ENCODE peak calls at places on chromosomes 7 and 10, in seven cellular contexts. B is HCT116, K is NT2/D1, V is SK-N-SH, I is H1, L is K562, J is GM12878. R is an unnamed sample.

GRCh38 chr10:75399461-75400162 is 2.0 kb downstream of the ZNF503 start:
- DNase-seq in B (no peak), K (no peak), V (peak; percentile 88), I (peak; percentile 86), L (peak; percentile 65), J (no peak), R (peak; percentile 36)

GRCh38 chr7:122054393-122054792 is 89.7 kb downstream of the AASS start:
- DNase-seq in B (no peak), K (no peak), V (no peak), I (no peak), L (no peak), J (no peak), R (no peak)

GRCh38 chr7:47538846-47539311 is 43.0 kb downstream of the TNS3 start:
- DNase-seq in B (no peak), K (no peak), V (no peak), I (no peak), L (no peak), J (no peak), R (peak; percentile 87)

GRCh38 chr10:96259884-96260511 is 11.4 kb downstream of the BLNK start:
- DNase-seq in B (no peak), K (no peak), V (no peak), I (no peak), L (no peak), J (no peak), R (no peak)

GRCh38 chr10:61825001-61825400 is 76.5 kb upstream of the ARID5B start:
- DNase-seq in B (no peak), K (no peak), V (no peak), I (no peak), L (no peak), J (no peak), R (no peak)

GRCh38 chr10:112907893-112908292 is 42.2 kb upstream of the TCF7L2 start:
- DNase-seq in B (peak; percentile 39), K (no peak), V (no peak), I (no peak), L (no peak), J (no peak), R (no peak)

GRCh38 chr10:110456523-110457091 is 41.1 kb upstream of the DUSP5 start:
- DNase-seq in B (no peak), K (no peak), V (no peak), I (no peak), L (no peak), J (no peak), R (no peak)

GRCh38 chr7:149826344-149827088 is 11.7 kb upstream of the ZNF862 start:
- DNase-seq in B (no peak), K (no peak), V (peak; percentile 41), I (no peak), L (no peak), J (no peak), R (no peak)

GRCh38 chr10:117163061-117163953 is 25.2 kb upstream of the VAX1 start:
- DNase-seq in B (no peak), K (no peak), V (peak; percentile 79), I (peak; percentile 84), L (no peak), J (no peak), R (no peak)

GRCh38 chr7:4103352-4104091 is 578.6 kb upstream of the FOXK1 start:
- DNase-seq in B (peak; percentile 32), K (peak; percentile 25), V (peak; percentile 62), I (peak; percentile 58), L (peak; percentile 39), J (no peak), R (peak; percentile 6)

GRCh38 chr10:26860026-26860541 is 674 bp downstream of the ABI1 start:
- DNase-seq in B (no peak), K (peak; percentile 22), V (no peak), I (peak; percentile 62), L (peak; percentile 54), J (no peak), R (peak; percentile 30)

GRCh38 chr10:17643339-17643754 is 604 bp upstream of the STAM start:
- DNase-seq in B (no peak), K (no peak), V (peak; percentile 72), I (no peak), L (peak; percentile 58), J (no peak), R (peak; percentile 67)

GRCh38 chr7:10756981-10757380 is 216.7 kb upstream of the PHF14 start:
- DNase-seq in B (no peak), K (no peak), V (no peak), I (no peak), L (no peak), J (no peak), R (no peak)

GRCh38 chr7:15921576-15921975 is 235.1 kb upstream of the MEOX2 start:
- DNase-seq in B (no peak), K (no peak), V (no peak), I (no peak), L (no peak), J (no peak), R (no peak)

GRCh38 chr7:1492221-1492620 is 12.0 kb downstream of the INTS1 start:
- DNase-seq in B (no peak), K (no peak), V (no peak), I (no peak), L (no peak), J (no peak), R (no peak)

GRCh38 chr7:70736715-70737460 is 395.1 kb upstream of the GALNT17 start:
- DNase-seq in B (no peak), K (no peak), V (peak; percentile 41), I (peak; percentile 32), L (no peak), J (no peak), R (no peak)

GRCh38 chr7:18861514-18861913 is 255.9 kb downstream of the TWIST1 start:
- DNase-seq in B (no peak), K (no peak), V (no peak), I (no peak), L (no peak), J (peak; percentile 11), R (no peak)

GRCh38 chr10:24209946-24210491 is 1.1 kb downstream of the KIAA1217 start:
- DNase-seq in B (no peak), K (no peak), V (peak; percentile 54), I (no peak), L (no peak), J (peak; percentile 82), R (peak; percentile 38)

GRCh38 chr10:71393841-71394475 is 2.8 kb upstream of the CDH23 start:
- DNase-seq in B (no peak), K (no peak), V (no peak), I (peak; percentile 6), L (no peak), J (no peak), R (no peak)

GRCh38 chr10:131700506-131700905 is 200.3 kb upstream of the PPP2R2D start:
- DNase-seq in B (no peak), K (no peak), V (no peak), I (peak; percentile 33), L (no peak), J (no peak), R (no peak)

GRCh38 chr7:121960678-121961461 is 87.9 kb downstream of the PTPRZ1 start:
- DNase-seq in B (peak; percentile 57), K (no peak), V (no peak), I (no peak), L (no peak), J (no peak), R (no peak)

GRCh38 chr7:107152011-107152410 is 16.8 kb upstream of the HBP1 start:
- DNase-seq in B (no peak), K (no peak), V (no peak), I (no peak), L (no peak), J (no peak), R (no peak)

GRCh38 chr10:24207781-24208611 is 942 bp upstream of the KIAA1217 start:
- DNase-seq in B (no peak), K (no peak), V (no peak), I (no peak), L (no peak), J (no peak), R (peak; percentile 94)

GRCh38 chr10:91598211-91598981 is 34.5 kb downstream of the PPP1R3C start:
- DNase-seq in B (peak; percentile 32), K (no peak), V (no peak), I (no peak), L (no peak), J (no peak), R (no peak)

GRCh38 chr7:135320277-135320676 is 86.6 kb downstream of the STRA8 start:
- DNase-seq in B (no peak), K (no peak), V (peak; percentile 90), I (no peak), L (no peak), J (no peak), R (no peak)

GRCh38 chr10:88542522-88542921 is 40.6 kb downstream of the RNLS start:
- DNase-seq in B (no peak), K (no peak), V (no peak), I (no peak), L (no peak), J (no peak), R (no peak)

GRCh38 chr10:132273966-132274365 is 33.8 kb downstream of the STK32C start:
- DNase-seq in B (no peak), K (no peak), V (no peak), I (no peak), L (no peak), J (no peak), R (no peak)

GRCh38 chr10:67401711-67402110 is 294.3 kb downstream of the CTNNA3 start:
- DNase-seq in B (no peak), K (peak; percentile 40), V (no peak), I (no peak), L (no peak), J (no peak), R (no peak)

GRCh38 chr7:47724335-47724982 is 142.5 kb upstream of the TNS3 start:
- DNase-seq in B (no peak), K (peak; percentile 57), V (no peak), I (no peak), L (no peak), J (no peak), R (peak; percentile 83)

GRCh38 chr7:33129806-33130153 is 416 bp downstream of the BBS9 start:
- DNase-seq in B (no peak), K (no peak), V (no peak), I (no peak), L (no peak), J (no peak), R (no peak)

GRCh38 chr7:69596723-69597277 is 1.5 kb upstream of the AUTS2 start:
- DNase-seq in B (no peak), K (no peak), V (no peak), I (no peak), L (no peak), J (no peak), R (no peak)
- TF ChIP-seq YY1 in B (no peak), K (no peak), V (no peak), I (no peak), L (no peak), J (no peak), R (no peak)

GRCh38 chr10:35413985-35414861 is 77.9 kb downstream of the CCNY start:
- DNase-seq in B (no peak), K (no peak), V (no peak), I (no peak), L (peak; percentile 65), J (no peak), R (peak; percentile 46)
- TF ChIP-seq YY1 in B (no peak), K (no peak), V (no peak), I (no peak), L (no peak), J (no peak), R (no peak)

GRCh38 chr10:70130878-70131559 is 1.6 kb downstream of the AIFM2 start:
- DNase-seq in B (no peak), K (no peak), V (no peak), I (no peak), L (no peak), J (no peak), R (peak; percentile 90)
- TF ChIP-seq YY1 in B (no peak), K (no peak), V (no peak), I (no peak), L (no peak), J (no peak), R (no peak)

GRCh38 chr7:151865070-151865670 is 11.7 kb downstream of the PRKAG2 start:
- DNase-seq in B (no peak), K (no peak), V (no peak), I (no peak), L (no peak), J (no peak), R (no peak)
- TF ChIP-seq YY1 in B (no peak), K (no peak), V (no peak), I (no peak), L (no peak), J (no peak), R (no peak)